ENCODE peak calls at places on chromosome 3, in four cellular contexts. T is RWPE2, B is suprapubic skin, Q is B cell. O is an unnamed sample.

GRCh38 chr3:132283440-132283839 is 33.8 kb upstream of the ACP3 start:
- DNase-seq in T (no peak), Q (no peak), B (no peak), O (no peak)

GRCh38 chr3:99702953-99703352 is 64.6 kb downstream of the COL8A1 start:
- DNase-seq in Q (no peak), T (no peak), B (no peak), O (no peak)

GRCh38 chr3:164458986-164459385 is 619.3 kb downstream of the SI start:
- DNase-seq in T (no peak), Q (no peak), B (no peak), O (no peak)

GRCh38 chr3:105394177-105394576 is 27.5 kb downstream of the ALCAM start:
- DNase-seq in T (peak), B (no peak), Q (no peak), O (no peak)

GRCh38 chr3:99984139-99984538 is 130.2 kb downstream of the FILIP1L start:
- DNase-seq in B (no peak), Q (no peak), T (no peak), O (no peak)

GRCh38 chr3:4320453-4320852 is 17.3 kb downstream of the SETMAR start:
- DNase-seq in T (no peak), Q (no peak), B (no peak), O (no peak)

GRCh38 chr3:14552041-14552648 is 12.0 kb upstream of the GRIP2 start:
- DNase-seq in Q (no peak), T (no peak), B (no peak), O (no peak)

GRCh38 chr3:133413166-133414020 is 13.5 kb downstream of the BFSP2 start:
- DNase-seq in T (no peak), Q (no peak), B (no peak), O (no peak)

GRCh38 chr3:131957511-131957910 is 77.3 kb downstream of the CPNE4 start:
- DNase-seq in B (no peak), T (no peak), Q (no peak), O (no peak)

GRCh38 chr3:143751643-143752178 is 96.6 kb downstream of the SLC9A9 start:
- DNase-seq in T (no peak), B (no peak), Q (peak), O (no peak)

GRCh38 chr3:106685751-106686150 is 691.5 kb upstream of the CCDC54 start:
- DNase-seq in T (no peak), Q (no peak), B (no peak), O (no peak)

GRCh38 chr3:101868534-101869464 is 19.5 kb downstream of the NFKBIZ start:
- DNase-seq in Q (no peak), B (no peak), T (no peak), O (no peak)

GRCh38 chr3:98681486-98681885 is 81.7 kb upstream of the ST3GAL6 start:
- DNase-seq in B (no peak), Q (no peak), T (no peak), O (no peak)

GRCh38 chr3:130658666-130659065 is 88.0 kb downstream of the PIK3R4 start:
- DNase-seq in B (no peak), T (no peak), Q (no peak), O (peak)

GRCh38 chr3:99833833-99834583 is 16.3 kb downstream of the CMSS1 start:
- DNase-seq in T (no peak), Q (no peak), B (no peak), O (no peak)

GRCh38 chr3:134625885-134626741 is 24.7 kb downstream of the KY start:
- DNase-seq in B (no peak), T (no peak), Q (no peak), O (no peak)

GRCh38 chr3:69932501-69932900 is 67.0 kb upstream of the SAMMSON start:
- DNase-seq in B (no peak), T (no peak), Q (no peak), O (no peak)
- TF ChIP-seq CTCF in B (no peak), T (no peak), Q (no peak), O (no peak)

GRCh38 chr3:10192953-10193691 is 28.4 kb downstream of the IRAK2 start:
- DNase-seq in Q (peak), T (peak), B (no peak), O (peak)
- TF ChIP-seq CTCF in Q (peak), T (peak), B (peak), O (peak)

DNA sequence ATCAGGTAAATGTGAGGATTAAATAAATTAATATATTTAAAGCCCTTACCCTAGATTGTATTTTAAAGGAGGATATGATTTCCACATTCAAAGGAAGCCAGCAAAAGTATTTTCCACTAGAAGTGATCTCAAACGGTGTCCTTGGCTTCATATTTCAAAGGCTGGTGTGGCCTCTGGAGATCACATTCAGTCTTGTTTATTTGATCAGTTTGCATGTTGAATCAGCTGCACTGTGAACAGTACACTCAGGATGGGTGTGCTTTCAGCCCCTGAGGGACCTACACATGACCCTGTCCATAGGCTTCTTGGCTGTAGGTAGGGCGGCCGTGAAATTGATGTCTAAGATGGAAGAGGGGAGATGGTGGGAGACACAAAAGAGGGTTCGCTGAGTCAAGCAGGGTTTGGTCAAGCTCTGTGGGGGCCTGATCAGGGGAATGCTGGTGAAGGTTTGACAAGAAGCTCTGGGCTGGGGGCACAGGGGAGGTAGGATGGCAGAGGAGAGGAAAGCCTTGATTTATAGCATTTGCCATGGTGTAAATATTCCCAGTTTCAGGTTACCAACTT is 21.9 kb downstream of the CYP8B1 start:
- DNase-seq in B (peak), Q (no peak), T (no peak), O (no peak)
- TF ChIP-seq CTCF in B (no peak), Q (no peak), T (no peak), O (no peak)

GRCh38 chr3:177443469-177443868 is 246.2 kb upstream of the TBL1XR1 start:
- DNase-seq in T (no peak), Q (no peak), B (no peak), O (peak)

GRCh38 chr3:177447938-177448337 is 250.7 kb upstream of the TBL1XR1 start:
- DNase-seq in B (no peak), T (peak), Q (no peak), O (no peak)

GRCh38 chr3:177441813-177442646 is 244.7 kb upstream of the TBL1XR1 start:
- DNase-seq in T (no peak), B (no peak), Q (peak), O (no peak)

GRCh38 chr3:177446160-177446559 is 248.9 kb upstream of the TBL1XR1 start:
- DNase-seq in Q (no peak), T (no peak), B (no peak), O (no peak)

DNA sequence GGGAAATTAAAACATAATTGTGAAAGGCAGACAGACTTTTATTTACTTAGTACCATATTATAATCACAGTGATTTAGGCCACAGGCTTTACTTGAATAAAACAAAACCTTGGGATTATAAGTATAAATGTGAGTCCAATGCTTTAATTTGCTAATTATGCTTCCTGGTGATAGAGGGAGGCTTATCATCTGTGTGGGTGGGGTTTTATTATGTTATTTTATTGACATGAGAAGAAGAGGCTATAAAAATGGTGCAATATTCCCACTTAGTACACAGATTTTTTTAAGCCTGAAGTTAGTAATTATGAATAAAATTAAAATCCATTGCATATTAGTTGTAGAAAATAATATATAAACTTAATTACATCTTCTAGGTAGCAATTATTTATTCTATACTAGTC is 248.3 kb upstream of the TBL1XR1 start:
- DNase-seq in Q (no peak), B (no peak), T (no peak), O (no peak)
- TF ChIP-seq CTCF in Q (no peak), B (no peak), T (no peak), O (no peak)

DNA sequence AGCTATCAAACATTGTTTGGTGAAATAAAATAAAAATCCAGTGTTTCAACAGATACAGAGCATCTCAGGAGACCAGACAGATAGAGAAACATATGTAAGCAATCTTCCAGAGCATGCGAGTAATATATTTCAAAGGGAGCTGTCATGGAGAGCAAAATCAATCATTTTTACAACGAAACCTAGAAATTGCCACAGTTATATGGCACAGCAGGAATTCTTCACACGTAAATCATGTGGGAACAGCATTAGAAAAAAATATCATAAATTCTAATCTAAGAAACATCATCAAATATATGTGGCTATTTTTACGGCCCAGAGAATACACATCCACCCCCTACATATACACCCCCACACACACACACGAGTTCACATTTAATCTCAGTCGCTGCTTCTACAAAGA is 363.6 kb downstream of the ULK4 start:
- DNase-seq in T (no peak), B (no peak), Q (no peak), O (no peak)
- TF ChIP-seq CTCF in T (no peak), B (no peak), Q (no peak), O (no peak)

GRCh38 chr3:56297281-56297680 is 171.0 kb downstream of the ERC2 start:
- DNase-seq in B (no peak), T (no peak), Q (no peak), O (no peak)

GRCh38 chr3:56304069-56304468 is 164.2 kb downstream of the ERC2 start:
- DNase-seq in B (no peak), Q (no peak), T (no peak), O (no peak)

GRCh38 chr3:56303508-56303907 is 164.8 kb downstream of the ERC2 start:
- DNase-seq in B (no peak), T (no peak), Q (no peak), O (peak)

DNA sequence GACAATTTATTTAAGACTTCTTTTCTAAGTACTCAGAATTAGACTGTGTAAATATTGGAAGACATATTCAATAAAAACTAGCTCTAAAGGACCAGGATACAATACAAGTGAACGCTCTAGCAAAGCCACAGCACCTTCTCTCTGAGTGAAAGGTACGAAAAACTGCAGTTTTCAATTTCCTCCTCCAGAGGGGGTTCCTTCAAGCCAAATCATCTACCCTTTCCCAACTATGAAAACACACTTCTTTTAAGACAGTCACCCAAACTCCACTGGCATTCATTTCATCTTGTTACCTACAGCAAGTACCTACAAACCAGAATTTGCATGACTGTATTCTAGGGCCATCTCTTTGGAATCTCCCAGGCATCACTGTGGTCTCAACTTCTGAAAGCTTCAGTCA is 165.8 kb downstream of the ERC2 start:
- DNase-seq in T (no peak), B (no peak), Q (no peak), O (no peak)
- TF ChIP-seq CTCF in T (no peak), B (no peak), Q (no peak), O (peak)

GRCh38 chr3:49013738-49014660 is 4.4 kb downstream of the DALRD3 start:
- DNase-seq in T (no peak), B (no peak), Q (peak), O (peak)
- TF ChIP-seq CTCF in T (peak), B (peak), Q (peak), O (peak)

GRCh38 chr3:24365168-24365567 is 129.5 kb downstream of the THRB start:
- DNase-seq in B (no peak), T (peak), Q (no peak), O (no peak)
- TF ChIP-seq CTCF in B (no peak), T (peak), Q (no peak), O (no peak)

GRCh38 chr3:18888370-18888769 is 259.9 kb upstream of the KCNH8 start:
- DNase-seq in Q (no peak), T (no peak), B (no peak), O (no peak)
- TF ChIP-seq CTCF in Q (no peak), T (peak), B (no peak), O (no peak)

GRCh38 chr3:159987291-159987711 is 1.3 kb upstream of the IL12A start:
- DNase-seq in T (no peak), B (no peak), Q (no peak), O (no peak)
- TF ChIP-seq CTCF in T (no peak), B (no peak), Q (no peak), O (peak)